ENCODE peak calls at places on chromosomes 7 and 10, in nine cellular contexts. V, X, C, I, W, U, M, P and Y are unnamed samples.

GRCh38 chr7:158237672-158238335 is 349.8 kb downstream of the PTPRN2 start:
- DNase-seq in V (no peak), X (no peak), C (no peak), I (no peak), W (no peak), U (no peak), M (no peak), P (no peak), Y (no peak)

GRCh38 chr7:43530553-43531410 is 52.1 kb upstream of the STK17A start:
- DNase-seq in V (no peak), X (no peak), C (no peak), I (no peak), W (no peak), U (no peak), M (no peak), P (no peak), Y (no peak)

GRCh38 chr10:110074986-110075664 is 67.3 kb downstream of the ADD3 start:
- DNase-seq in V (no peak), X (no peak), C (no peak), I (no peak), W (no peak), U (no peak), M (no peak), P (no peak), Y (no peak)

GRCh38 chr10:133107442-133107841 is 19.7 kb downstream of the ADGRA1 start:
- DNase-seq in V (no peak), X (no peak), C (no peak), I (no peak), W (no peak), U (no peak), M (no peak), P (no peak), Y (no peak)

GRCh38 chr7:22718200-22718711 is 8.7 kb upstream of the IL6 start:
- DNase-seq in V (no peak), X (no peak), C (no peak), I (no peak), W (no peak), U (no peak), M (no peak), P (no peak), Y (no peak)

GRCh38 chr10:20596065-20596760 is 300.9 kb downstream of the NEBL start:
- DNase-seq in V (no peak), X (no peak), C (no peak), I (no peak), W (no peak), U (no peak), M (no peak), P (no peak), Y (no peak)

GRCh38 chr10:121007264-121007663 is 156.1 kb downstream of the WDR11 start:
- DNase-seq in V (peak; percentile 50), X (no peak), C (no peak), I (no peak), W (no peak), U (no peak), M (no peak), P (no peak), Y (no peak)

GRCh38 chr7:19020711-19021110 is 96.7 kb downstream of the TWIST1 start:
- DNase-seq in V (no peak), X (no peak), C (no peak), I (no peak), W (no peak), U (no peak), M (no peak), P (no peak), Y (no peak)

GRCh38 chr7:4261038-4261960 is 420.8 kb upstream of the FOXK1 start:
- DNase-seq in V (no peak), X (no peak), C (no peak), I (no peak), W (no peak), U (no peak), M (no peak), P (no peak), Y (no peak)

GRCh38 chr10:3936422-3937040 is 151.5 kb upstream of the KLF6 start:
- DNase-seq in V (no peak), X (no peak), C (no peak), I (no peak), W (no peak), U (no peak), M (no peak), P (no peak), Y (no peak)

GRCh38 chr7:121739465-121739864 is 133.5 kb upstream of the PTPRZ1 start:
- DNase-seq in V (no peak), X (no peak), C (no peak), I (no peak), W (no peak), U (no peak), M (no peak), P (no peak), Y (no peak)

GRCh38 chr10:32616438-32616837 is 170.5 kb downstream of the CCDC7 start:
- DNase-seq in V (no peak), X (no peak), C (no peak), I (no peak), W (no peak), U (no peak), M (no peak), P (no peak), Y (no peak)

GRCh38 chr10:123266981-123267380 is 112.8 kb downstream of the BUB3 start:
- DNase-seq in V (no peak), X (no peak), C (no peak), I (no peak), W (no peak), U (no peak), M (no peak), P (no peak), Y (no peak)

DNA sequence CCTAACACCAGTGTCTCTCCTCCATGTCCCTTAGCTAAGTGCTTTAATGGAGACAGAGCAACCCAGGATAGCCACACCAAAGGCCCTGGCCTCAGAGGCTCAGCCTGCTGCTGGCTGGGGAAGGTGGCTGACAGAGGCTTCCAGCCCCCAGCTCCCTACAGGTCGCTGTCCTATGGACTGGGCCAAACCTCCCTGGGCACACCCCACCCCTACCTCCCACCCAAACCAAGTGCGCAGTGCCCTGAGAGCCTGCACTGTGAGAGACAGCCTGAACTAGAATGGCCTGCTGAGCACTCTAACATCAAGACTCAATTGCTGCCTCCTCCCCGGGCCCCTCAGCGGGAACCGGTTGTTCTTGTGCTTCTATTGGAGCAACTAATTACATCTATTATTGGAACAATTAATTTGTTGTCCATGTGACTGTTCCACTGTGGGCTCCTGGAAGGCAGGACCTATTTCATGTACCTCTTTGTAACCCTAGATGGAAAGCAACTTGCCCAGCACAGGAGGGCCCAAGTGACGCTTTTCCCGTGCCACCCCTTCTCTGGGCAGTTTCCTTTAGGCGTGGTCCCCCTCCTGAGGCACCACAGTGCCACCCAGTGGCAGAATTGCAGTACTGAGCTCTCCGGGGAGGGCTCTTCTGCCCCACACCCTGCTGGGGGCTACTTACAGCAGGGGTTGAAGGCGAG is 63.6 kb upstream of the WAPL start:
- DNase-seq in V (peak; percentile 70), X (peak; percentile 81), C (peak; percentile 80), I (peak; percentile 82), W (peak; percentile 77), U (peak; percentile 88), M (peak; percentile 81), P (peak; percentile 60), Y (peak; percentile 42)
- TF ChIP-seq CTCF in V (peak; percentile 76), X (peak; percentile 96), C (peak; percentile 95), I (peak; percentile 95), W (peak; percentile 93), U (peak; percentile 92), M (peak; percentile 96), P (peak; percentile 98), Y (peak; percentile 96)

DNA sequence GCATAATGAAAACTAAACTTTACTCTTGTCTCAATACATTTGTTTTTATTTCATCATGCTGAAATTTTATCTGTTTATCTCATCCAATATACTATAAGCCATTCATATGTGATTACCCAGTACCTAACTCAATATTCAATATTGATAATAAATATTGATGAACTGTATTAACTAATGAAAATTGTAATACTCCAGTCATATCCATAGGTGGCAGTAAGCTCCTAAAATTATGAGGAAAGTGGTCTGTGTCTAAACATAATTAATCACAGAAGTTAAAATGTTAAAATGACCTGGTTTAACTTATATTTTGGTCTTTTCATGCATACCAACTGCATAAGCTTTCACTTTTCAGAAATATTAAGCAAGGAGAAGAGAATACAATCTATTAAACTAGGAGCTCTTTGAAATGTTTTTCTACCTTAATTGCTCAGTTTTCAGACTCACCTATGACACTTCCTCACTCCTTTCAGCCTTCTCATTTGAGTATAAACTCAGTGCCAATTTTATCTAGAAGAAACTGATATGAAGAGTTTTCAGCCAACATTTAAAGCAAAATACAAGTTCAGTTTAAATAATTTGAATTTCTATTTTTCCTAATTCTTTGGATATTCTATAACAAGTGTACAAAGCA is 30.5 kb upstream of the VWDE start:
- DNase-seq in V (no peak), X (no peak), C (no peak), I (no peak), W (no peak), U (no peak), M (no peak), P (no peak), Y (no peak)
- TF ChIP-seq CTCF in V (no peak), X (peak; percentile 10), C (peak; percentile 46), I (peak; percentile 45), W (peak; percentile 6), U (no peak), M (peak; percentile 47), P (peak; percentile 52), Y (peak; percentile 33)

DNA sequence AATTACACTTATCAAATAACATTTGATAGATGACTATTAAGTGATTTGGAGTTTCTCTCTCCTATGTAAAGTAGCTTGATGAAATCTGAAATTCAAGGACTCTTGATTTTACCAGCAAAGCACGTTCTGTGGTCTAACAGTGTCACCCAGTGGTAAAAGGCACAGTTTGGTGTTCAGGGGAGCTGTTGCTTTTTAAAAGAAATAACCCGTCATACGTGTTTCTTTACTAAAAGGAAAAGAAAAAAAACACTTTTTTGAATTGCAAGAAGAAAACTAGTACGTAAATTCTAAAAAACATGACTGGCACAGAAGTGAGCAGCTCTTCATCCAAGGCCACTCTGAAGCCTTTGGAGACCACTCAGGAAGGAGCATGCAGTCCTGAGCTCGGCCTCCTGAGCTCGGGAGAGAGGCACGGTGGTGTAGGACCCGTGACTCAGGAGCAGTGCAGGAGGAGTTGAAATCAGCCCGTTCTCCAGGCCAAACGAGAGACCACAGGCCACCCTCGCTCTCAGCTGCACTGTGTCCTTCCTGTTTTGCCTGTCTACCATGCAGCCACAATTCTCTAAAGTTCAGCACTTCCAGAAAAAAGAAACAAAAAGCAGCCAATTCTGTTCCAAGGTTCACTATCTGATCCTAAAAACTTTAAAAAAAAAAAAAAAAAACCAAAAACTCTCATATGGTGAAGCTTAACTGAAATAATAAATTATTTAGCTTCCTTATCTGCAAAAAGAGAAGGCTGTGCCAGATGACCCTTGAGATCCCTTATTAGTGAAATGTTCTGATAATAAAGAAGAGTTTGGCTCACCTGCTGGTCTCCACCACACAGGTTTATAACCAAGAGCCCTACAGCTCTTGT is 212.6 kb upstream of the FRMD4A start:
- DNase-seq in V (no peak), X (no peak), C (no peak), I (no peak), W (peak; percentile 83), U (no peak), M (no peak), P (no peak), Y (no peak)
- TF ChIP-seq CTCF in V (peak; percentile 42), X (peak; percentile 16), C (peak; percentile 17), I (no peak), W (no peak), U (peak; percentile 15), M (no peak), P (peak; percentile 36), Y (peak; percentile 30)

GRCh38 chr7:14850039-14850438 is 52.5 kb downstream of the DGKB start:
- DNase-seq in V (no peak), X (no peak), C (no peak), I (no peak), W (peak; percentile 27), U (no peak), M (no peak), P (no peak), Y (no peak)
- TF ChIP-seq CTCF in V (no peak), X (no peak), C (no peak), I (no peak), W (no peak), U (no peak), M (no peak), P (no peak), Y (no peak)

GRCh38 chr10:44457259-44457658 is 72.4 kb upstream of the CXCL12 start:
- DNase-seq in V (no peak), X (no peak), C (no peak), I (no peak), W (no peak), U (no peak), M (no peak), P (no peak), Y (no peak)
- TF ChIP-seq CTCF in V (no peak), X (no peak), C (no peak), I (peak; percentile 24), W (peak; percentile 2), U (no peak), M (no peak), P (no peak), Y (peak; percentile 21)